ENCODE peak calls at places on chromosomes 6 and 20, in eight cellular contexts. T, I, B, K, F, S, V and O are unnamed samples.

GRCh38 chr6:137045221-137045789 is 540 bp upstream of the IL20RA start:
- DNase-seq in T (no peak), I (no peak), B (no peak), K (no peak), F (no peak), S (no peak), V (no peak), O (no peak)

GRCh38 chr6:35391240-35391968 is 49.0 kb downstream of the PPARD start:
- DNase-seq in T (peak; percentile 98), I (no peak), B (no peak), K (no peak), F (no peak), S (peak; percentile 79), V (no peak), O (no peak)

GRCh38 chr6:3331498-3331897 is 72.8 kb downstream of the PSMG4 start:
- DNase-seq in T (no peak), I (no peak), B (no peak), K (no peak), F (no peak), S (no peak), V (no peak), O (no peak)

GRCh38 chr6:149862901-149863595 is 1.1 kb downstream of the LRP11 start:
- DNase-seq in T (peak; percentile 69), I (peak; percentile 78), B (peak; percentile 49), K (peak; percentile 34), F (peak; percentile 58), S (peak; percentile 76), V (peak; percentile 73), O (peak; percentile 66)

GRCh38 chr6:98823428-98823827 is 10.9 kb upstream of the POU3F2 start:
- DNase-seq in T (no peak), I (no peak), B (no peak), K (no peak), F (no peak), S (no peak), V (no peak), O (no peak)

GRCh38 chr6:156925718-156926607 is 148.8 kb downstream of the ARID1B start:
- DNase-seq in T (peak; percentile 35), I (no peak), B (no peak), K (no peak), F (no peak), S (no peak), V (no peak), O (no peak)

GRCh38 chr6:112691289-112691688 is 344.2 kb downstream of the RFPL4B start:
- DNase-seq in T (peak; percentile 97), I (no peak), B (no peak), K (no peak), F (no peak), S (peak; percentile 78), V (no peak), O (no peak)

GRCh38 chr20:62163986-62164762 is 18.7 kb upstream of the MTG2 start:
- DNase-seq in T (no peak), I (no peak), B (no peak), K (no peak), F (no peak), S (no peak), V (no peak), O (no peak)

GRCh38 chr6:125843593-125843992 is 52.8 kb downstream of the NCOA7 start:
- DNase-seq in T (no peak), I (no peak), B (no peak), K (no peak), F (no peak), S (no peak), V (no peak), O (no peak)

GRCh38 chr6:143224516-143224915 is 163.8 kb downstream of the AIG1 start:
- DNase-seq in T (no peak), I (no peak), B (no peak), K (no peak), F (no peak), S (no peak), V (no peak), O (no peak)

GRCh38 chr6:71126506-71126905 is 162.1 kb upstream of the OGFRL1 start:
- DNase-seq in T (no peak), I (no peak), B (no peak), K (no peak), F (no peak), S (no peak), V (no peak), O (no peak)

GRCh38 chr20:34058831-34059230 is 53.2 kb downstream of the EIF2S2 start:
- DNase-seq in T (no peak), I (no peak), B (no peak), K (no peak), F (peak; percentile 49), S (peak; percentile 17), V (no peak), O (no peak)

GRCh38 chr6:133187657-133188453 is 53.3 kb upstream of the EYA4 start:
- DNase-seq in T (peak; percentile 80), I (no peak), B (no peak), K (no peak), F (no peak), S (peak; percentile 23), V (no peak), O (no peak)

GRCh38 chr6:54198134-54198533 is 86.9 kb downstream of the MLIP start:
- DNase-seq in T (no peak), I (no peak), B (no peak), K (no peak), F (no peak), S (peak; percentile 36), V (no peak), O (no peak)

GRCh38 chr6:53042112-53042511 is 23.1 kb upstream of the FBXO9 start:
- DNase-seq in T (peak; percentile 96), I (no peak), B (no peak), K (no peak), F (no peak), S (peak; percentile 83), V (no peak), O (no peak)

GRCh38 chr6:11224252-11224965 is 8.1 kb downstream of the NEDD9 start:
- DNase-seq in T (peak; percentile 83), I (no peak), B (no peak), K (no peak), F (no peak), S (peak; percentile 51), V (no peak), O (no peak)

GRCh38 chr20:31605902-31606677 is 1.0 kb downstream of the ID1 start:
- DNase-seq in T (peak; percentile 25), I (no peak), B (peak; percentile 34), K (no peak), F (peak; percentile 33), S (peak; percentile 39), V (peak; percentile 45), O (peak; percentile 68)

GRCh38 chr20:31606678-31606927 is 1.5 kb downstream of the ID1 start:
- DNase-seq in T (no peak), I (no peak), B (no peak), K (no peak), F (no peak), S (peak; percentile 23), V (no peak), O (no peak)

GRCh38 chr20:31604567-31605030 is 490 bp upstream of the ID1 start:
- DNase-seq in T (no peak), I (no peak), B (no peak), K (no peak), F (no peak), S (no peak), V (no peak), O (no peak)

GRCh38 chr20:31603822-31604566 is 1.1 kb upstream of the ID1 start:
- DNase-seq in T (peak; percentile 98), I (peak; percentile 96), B (peak; percentile 92), K (peak; percentile 83), F (peak; percentile 100), S (peak; percentile 97), V (peak; percentile 99), O (peak; percentile 100)

DNA sequence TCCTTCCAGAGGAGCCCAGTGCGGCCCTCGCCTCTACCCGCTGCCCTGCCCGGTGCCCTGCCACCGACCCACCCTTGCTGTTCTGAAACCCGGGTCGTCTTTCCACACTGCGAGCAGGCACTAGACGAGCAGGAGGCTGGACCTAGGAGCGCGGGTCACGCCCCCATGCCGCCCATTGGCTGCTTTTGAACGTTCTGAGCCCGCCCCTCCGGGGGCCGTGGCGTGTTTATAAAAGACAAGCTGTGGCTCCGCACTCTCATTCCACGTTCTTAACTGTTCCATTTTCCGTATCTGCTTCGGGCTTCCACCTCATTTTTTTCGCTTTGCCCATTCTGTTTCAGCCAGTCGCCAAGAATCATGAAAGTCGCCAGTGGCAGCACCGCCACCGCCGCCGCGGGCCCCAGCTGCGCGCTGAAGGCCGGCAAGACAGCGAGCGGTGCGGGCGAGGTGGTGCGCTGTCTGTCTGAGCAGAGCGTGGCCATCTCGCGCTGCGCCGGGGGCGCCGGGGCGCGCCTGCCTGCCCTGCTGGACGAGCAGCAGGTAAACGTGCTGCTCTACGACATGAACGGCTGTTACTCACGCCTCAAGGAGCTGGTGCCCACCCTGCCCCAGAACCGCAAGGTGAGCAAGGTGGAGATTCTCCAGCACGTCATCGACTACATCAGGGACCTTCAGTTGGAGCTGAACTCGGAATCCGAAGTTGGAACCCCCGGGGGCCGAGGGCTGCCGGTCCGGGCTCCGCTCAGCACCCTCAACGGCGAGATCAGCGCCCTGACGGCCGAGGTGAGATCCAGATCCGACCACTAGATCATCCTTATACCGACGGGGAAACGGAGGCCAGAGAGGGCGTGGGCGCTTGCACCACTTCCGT is at the start of gene ID1:
- DNase-seq in T (peak; percentile 93), I (peak; percentile 97), B (peak; percentile 93), K (peak; percentile 91), F (peak; percentile 98), S (peak; percentile 98), V (peak; percentile 94), O (peak; percentile 100)
- TF ChIP-seq CTCF in T (no peak), I (no peak), B (no peak), K (no peak), F (no peak), S (no peak), V (no peak), O (no peak)

GRCh38 chr6:100093405-100093804 is 99.4 kb upstream of the MCHR2 start:
- DNase-seq in T (no peak), I (no peak), B (no peak), K (no peak), F (no peak), S (no peak), V (no peak), O (no peak)
- TF ChIP-seq CTCF in T (no peak), I (no peak), B (no peak), K (no peak), F (no peak), S (no peak), V (no peak), O (no peak)

GRCh38 chr20:16749573-16749972 is 1.4 kb downstream of the OTOR start:
- DNase-seq in T (no peak), I (no peak), B (no peak), K (no peak), F (peak; percentile 13), S (no peak), V (peak; percentile 21), O (no peak)
- TF ChIP-seq CTCF in T (no peak), I (no peak), B (no peak), K (no peak), F (peak; percentile 17), S (no peak), V (peak; percentile 27), O (peak; percentile 22)

DNA sequence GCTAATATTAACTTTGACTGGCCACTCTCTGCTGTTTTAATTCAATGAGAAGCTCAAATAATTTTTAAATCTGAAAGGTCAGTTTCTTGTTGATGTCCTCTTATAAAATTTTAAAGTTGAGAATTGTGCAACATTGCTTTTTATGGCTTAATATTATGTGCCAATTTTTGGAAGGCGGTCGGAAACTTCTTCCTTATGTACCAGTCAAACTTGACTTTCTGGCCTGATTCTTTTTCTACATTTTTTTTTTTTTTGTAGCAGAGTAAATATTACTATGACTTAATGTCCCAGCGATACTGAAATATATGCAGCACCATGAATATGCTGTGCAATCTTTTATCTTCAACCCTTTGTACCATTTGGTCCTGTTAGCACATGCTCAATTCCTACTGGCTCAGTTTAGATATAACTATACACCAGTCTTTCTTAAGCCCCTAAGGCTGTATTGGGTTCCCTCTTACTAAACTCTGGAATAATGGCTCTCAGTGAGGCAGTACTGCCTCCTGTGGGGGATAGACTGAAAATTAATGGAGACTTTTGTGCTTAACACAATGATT is 156.3 kb upstream of the SYNCRIP start:
- DNase-seq in T (no peak), I (no peak), B (no peak), K (no peak), F (no peak), S (no peak), V (no peak), O (no peak)
- TF ChIP-seq CTCF in T (no peak), I (no peak), B (no peak), K (no peak), F (no peak), S (no peak), V (no peak), O (no peak)